ENCODE peak calls at places on chromosomes 11 and 22, in four cellular contexts. U is GM12878, N is K562, T is HepG2. R is an unnamed sample.

GRCh38 chr22:29388759-29389090 is 355 bp upstream of the AP1B1 start:
- DNase-seq in U (no peak), N (no peak), T (no peak), R (no peak)

GRCh38 chr11:44188643-44189042 is 93.2 kb downstream of the EXT2 start:
- DNase-seq in U (no peak), N (no peak), T (no peak), R (peak; percentile 42)

GRCh38 chr11:87926250-87926970 is 248.8 kb downstream of the RAB38 start:
- DNase-seq in U (no peak), N (no peak), T (no peak), R (no peak)

GRCh38 chr11:44565746-44566558 is 489 bp downstream of the CD82 start:
- DNase-seq in U (no peak), N (peak; percentile 3), T (no peak), R (no peak)

GRCh38 chr22:27980424-27981148 is 61.5 kb upstream of the PITPNB start:
- DNase-seq in U (no peak), N (no peak), T (no peak), R (no peak)

GRCh38 chr11:77081976-77082836 is 15.4 kb downstream of the CAPN5 start:
- DNase-seq in U (no peak), N (no peak), T (no peak), R (no peak)

GRCh38 chr11:113296016-113296415 is 18.4 kb upstream of the TTC12 start:
- DNase-seq in U (no peak), N (no peak), T (no peak), R (no peak)

GRCh38 chr11:68661697-68662603 is 22.4 kb upstream of the GAL start:
- DNase-seq in U (no peak), N (no peak), T (no peak), R (no peak)

GRCh38 chr11:65013130-65013691 is 749 bp upstream of the ARL2 start:
- DNase-seq in U (no peak), N (peak; percentile 95), T (peak; percentile 75), R (peak; percentile 94)

GRCh38 chr22:29208879-29209623 is 3.4 kb downstream of the EMID1 start:
- DNase-seq in U (peak; percentile 25), N (no peak), T (no peak), R (no peak)

GRCh38 chr11:65657426-65657825 is 5.3 kb downstream of the RELA start:
- DNase-seq in U (no peak), N (no peak), T (no peak), R (no peak)

GRCh38 chr11:83793332-83793731 is 507.2 kb upstream of the CCDC90B start:
- DNase-seq in U (no peak), N (no peak), T (no peak), R (no peak)

GRCh38 chr11:107243929-107244328 is 213.7 kb downstream of the CWF19L2 start:
- DNase-seq in U (no peak), N (no peak), T (peak; percentile 59), R (no peak)

DNA sequence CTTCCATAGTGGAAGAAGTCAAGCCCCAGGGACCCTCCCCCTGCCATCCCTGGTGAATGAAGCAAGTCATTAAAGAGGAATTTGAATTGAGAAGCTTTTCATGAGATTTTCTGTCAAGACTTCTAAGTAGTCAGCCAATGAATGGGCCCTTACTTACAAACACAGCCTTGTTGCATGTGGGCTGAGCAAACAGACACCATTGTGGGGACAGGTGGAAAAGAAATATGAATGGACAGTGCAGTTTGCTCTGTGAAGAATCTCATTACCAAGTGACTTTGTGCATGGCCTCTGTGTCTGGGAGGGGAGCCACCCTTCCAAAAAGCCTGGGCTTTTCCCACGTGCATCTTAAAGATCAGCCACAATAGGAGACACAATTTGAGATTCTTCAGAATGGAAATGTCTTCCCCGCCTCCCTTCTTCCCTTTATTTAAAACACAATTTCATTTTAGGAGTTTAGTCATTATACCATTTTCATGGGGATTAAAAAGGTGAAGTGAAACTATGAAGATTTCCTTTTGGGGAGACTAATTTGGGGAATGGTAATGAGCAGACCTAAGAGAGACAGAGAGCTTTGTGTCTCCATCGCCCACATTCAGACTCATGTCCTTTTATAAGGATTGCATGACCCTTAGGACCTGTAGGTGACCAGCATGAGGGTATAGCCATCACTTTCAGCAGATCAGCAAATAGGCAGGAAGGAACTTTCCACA is 151.9 kb downstream of the LRRC4C start:
- DNase-seq in U (no peak), N (no peak), T (no peak), R (no peak)
- TF ChIP-seq POLR2AphosphoS2 in U (no peak), N (no peak), T (no peak), R (no peak)

GRCh38 chr11:47257178-47257517 is 648 bp upstream of the NR1H3 start:
- DNase-seq in U (no peak), N (no peak), T (no peak), R (no peak)

GRCh38 chr11:47256374-47256773 is 1.4 kb upstream of the NR1H3 start:
- DNase-seq in U (no peak), N (no peak), T (no peak), R (no peak)

GRCh38 chr11:47251751-47252150 is 3.1 kb upstream of the ACP2 start:
- DNase-seq in U (no peak), N (no peak), T (no peak), R (no peak)

GRCh38 chr11:47253660-47254059 is 4.1 kb upstream of the NR1H3 start:
- DNase-seq in U (no peak), N (no peak), T (peak; percentile 67), R (no peak)

DNA sequence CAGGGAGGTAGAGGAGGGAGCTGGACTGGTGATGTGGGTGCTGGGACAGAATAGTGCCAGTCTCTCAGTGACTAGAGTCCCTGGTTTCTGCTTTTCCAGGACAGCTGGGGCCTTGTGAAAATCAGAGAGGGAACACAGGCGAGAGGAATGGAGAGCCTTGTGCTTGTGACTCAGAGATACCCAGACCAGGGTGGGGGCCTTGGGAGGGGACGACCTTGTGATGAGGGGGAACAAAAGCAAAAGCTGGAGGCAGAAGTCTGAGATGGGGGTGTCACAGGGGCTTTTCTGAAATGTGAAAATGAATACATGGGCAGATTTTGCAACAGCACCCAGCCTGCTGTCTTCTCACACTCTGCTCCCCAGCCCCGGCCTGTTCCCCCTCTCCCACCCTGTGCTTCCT is 3.4 kb upstream of the NR1H3 start:
- DNase-seq in U (no peak), N (no peak), T (no peak), R (no peak)
- H3K4me2 ChIP-seq in U (no peak overlapping the region), N (no peak overlapping the region), T (peak overlapping the region; percentile 95), R (peak overlapping the region; percentile 23)

DNA sequence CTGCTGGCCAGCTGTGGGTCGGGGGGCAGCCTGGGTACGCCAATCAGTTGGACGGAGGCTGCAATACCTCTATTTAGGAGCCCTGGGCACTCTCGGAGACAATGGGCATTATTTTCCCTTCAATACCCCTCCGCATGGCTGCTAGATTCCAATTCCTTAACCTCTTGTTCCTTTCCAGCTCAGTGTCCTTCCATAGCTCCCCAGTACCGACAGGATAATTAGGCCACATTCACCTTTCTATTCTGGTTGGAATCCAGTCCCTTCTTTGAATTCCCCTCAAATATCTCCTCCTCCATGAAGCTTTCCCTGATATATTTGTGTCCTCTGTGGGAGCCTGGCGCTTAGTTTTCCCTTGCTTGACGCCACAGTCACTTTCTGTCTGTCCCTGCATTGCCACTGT is 4.2 kb upstream of the BIK start:
- DNase-seq in U (no peak), N (no peak), T (no peak), R (no peak)
- TF ChIP-seq JUNB in U (no peak), N (no peak), T (no peak), R (no peak)

GRCh38 chr22:30423296-30423958 is 2.1 kb upstream of the MTFP1 start:
- DNase-seq in U (no peak), N (no peak), T (no peak), R (peak; percentile 76)

GRCh38 chr22:30423959-30424380 is 1.6 kb upstream of the MTFP1 start:
- DNase-seq in U (peak; percentile 99), N (peak; percentile 96), T (peak; percentile 99), R (peak; percentile 95)

GRCh38 chr22:30421695-30422480 is 3.7 kb upstream of the MTFP1 start:
- DNase-seq in U (no peak), N (peak; percentile 77), T (peak; percentile 86), R (no peak)

GRCh38 chr22:30424471-30425326 is 869 bp upstream of the MTFP1 start:
- DNase-seq in U (no peak), N (no peak), T (no peak), R (peak; percentile 30)

DNA sequence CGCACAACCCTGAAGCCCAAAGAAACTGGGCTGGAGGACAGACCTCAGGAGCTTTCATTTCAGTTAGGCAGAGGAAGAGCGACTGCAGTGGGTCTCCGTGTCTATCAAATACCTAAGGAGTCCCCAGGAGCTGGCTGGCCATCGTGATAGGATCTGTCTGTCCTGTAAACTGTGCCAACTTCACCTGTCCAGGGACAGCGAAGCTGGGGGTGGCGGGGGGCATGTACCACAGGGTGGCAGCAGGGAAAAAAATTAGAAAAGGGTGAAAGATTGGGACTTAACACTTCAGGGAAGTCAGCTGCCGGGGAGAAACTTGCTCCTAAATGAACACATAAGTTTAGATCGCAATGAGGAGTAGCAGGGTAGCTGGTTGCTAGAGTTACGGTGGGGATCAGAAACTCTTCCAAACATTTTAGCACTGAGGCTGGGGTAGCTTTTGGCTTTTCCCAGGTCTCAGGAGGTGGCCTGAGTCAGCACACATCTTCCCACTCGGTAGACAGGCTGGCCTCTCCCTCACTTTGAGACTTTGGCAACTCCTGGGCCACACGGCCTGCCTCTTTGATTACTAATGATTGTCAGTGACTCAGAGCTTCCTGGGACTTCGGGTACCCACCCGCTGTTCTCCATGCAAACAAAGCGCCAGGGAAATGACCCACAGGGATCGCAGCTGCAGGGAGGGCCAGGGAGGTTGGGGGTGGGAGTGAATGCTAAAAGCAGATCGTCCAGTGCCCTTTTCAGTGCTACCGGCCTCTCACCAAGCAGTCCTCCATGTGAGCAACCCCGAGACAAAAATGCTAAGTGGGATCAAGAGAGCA is 2.9 kb upstream of the MTFP1 start:
- DNase-seq in U (no peak), N (peak; percentile 40), T (peak; percentile 81), R (peak; percentile 86)
- TF ChIP-seq POLR2AphosphoS2 in U (no peak), N (no peak), T (no peak), R (no peak)